ENCODE peak calls at places on chromosomes 6 and 20, in ten cellular contexts. One of them, this sample, is unnamed.
A peak's percentile ranks its signal among the peaks of the same experiment; 100 is the strongest.

GRCh38 chr20:23094927-23095326 is 8.8 kb upstream of the CD93 start:
- DNase-seq in AG04450: no peak
- DNase-seq in right lobe of liver: no peak
- DNase-seq in psoas muscle: no peak
- DNase-seq in transverse colon: no peak
- DNase-seq in adrenal gland: no peak
- DNase-seq in thyroid gland: no peak
- DNase-seq in neural progenitor cell: no peak
- DNase-seq in CD4-positive, alpha-beta T cell: no peak
- DNase-seq in esophagus squamous epithelium: no peak
- DNase-seq in this sample: peak; percentile 30

GRCh38 chr6:142462260-142462659 is 160.5 kb downstream of the ADGRG6 start:
- DNase-seq in AG04450: no peak
- DNase-seq in right lobe of liver: no peak
- DNase-seq in psoas muscle: no peak
- DNase-seq in transverse colon: no peak
- DNase-seq in adrenal gland: no peak
- DNase-seq in thyroid gland: no peak
- DNase-seq in neural progenitor cell: no peak
- DNase-seq in CD4-positive, alpha-beta T cell: no peak
- DNase-seq in esophagus squamous epithelium: no peak
- DNase-seq in this sample: no peak

GRCh38 chr6:43200541-43200940 is 18.5 kb downstream of the CUL9 start:
- DNase-seq in AG04450: no peak
- DNase-seq in right lobe of liver: no peak
- DNase-seq in psoas muscle: no peak
- DNase-seq in transverse colon: no peak
- DNase-seq in adrenal gland: no peak
- DNase-seq in thyroid gland: no peak
- DNase-seq in neural progenitor cell: no peak
- DNase-seq in CD4-positive, alpha-beta T cell: no peak
- DNase-seq in esophagus squamous epithelium: no peak
- DNase-seq in this sample: no peak

GRCh38 chr6:30774701-30775100 is 30.4 kb upstream of the IER3 start:
- DNase-seq in AG04450: no peak
- DNase-seq in right lobe of liver: no peak
- DNase-seq in psoas muscle: peak; percentile 66
- DNase-seq in transverse colon: no peak
- DNase-seq in adrenal gland: no peak
- DNase-seq in thyroid gland: no peak
- DNase-seq in neural progenitor cell: no peak
- DNase-seq in CD4-positive, alpha-beta T cell: no peak
- DNase-seq in esophagus squamous epithelium: no peak
- DNase-seq in this sample: no peak

GRCh38 chr20:62636446-62636845 is 5.9 kb upstream of the SLCO4A1 start:
- DNase-seq in AG04450: no peak
- DNase-seq in right lobe of liver: no peak
- DNase-seq in psoas muscle: no peak
- DNase-seq in transverse colon: no peak
- DNase-seq in adrenal gland: no peak
- DNase-seq in thyroid gland: no peak
- DNase-seq in neural progenitor cell: no peak
- DNase-seq in CD4-positive, alpha-beta T cell: no peak
- DNase-seq in esophagus squamous epithelium: no peak
- DNase-seq in this sample: no peak

GRCh38 chr6:3265671-3266070 is 6.9 kb downstream of the PSMG4 start:
- DNase-seq in AG04450: no peak
- DNase-seq in right lobe of liver: no peak
- DNase-seq in psoas muscle: no peak
- DNase-seq in transverse colon: no peak
- DNase-seq in adrenal gland: no peak
- DNase-seq in thyroid gland: no peak
- DNase-seq in neural progenitor cell: no peak
- DNase-seq in CD4-positive, alpha-beta T cell: no peak
- DNase-seq in esophagus squamous epithelium: no peak
- DNase-seq in this sample: no peak

GRCh38 chr6:104943781-104944180 is 13.1 kb upstream of the LIN28B start:
- DNase-seq in AG04450: no peak
- DNase-seq in right lobe of liver: no peak
- DNase-seq in psoas muscle: no peak
- DNase-seq in transverse colon: no peak
- DNase-seq in adrenal gland: no peak
- DNase-seq in thyroid gland: no peak
- DNase-seq in neural progenitor cell: peak; percentile 71
- DNase-seq in CD4-positive, alpha-beta T cell: no peak
- DNase-seq in esophagus squamous epithelium: no peak
- DNase-seq in this sample: peak; percentile 35

GRCh38 chr20:38091447-38092216 is 58.1 kb downstream of the RPRD1B start:
- DNase-seq in AG04450: no peak
- DNase-seq in right lobe of liver: no peak
- DNase-seq in psoas muscle: no peak
- DNase-seq in transverse colon: peak; percentile 26
- DNase-seq in adrenal gland: no peak
- DNase-seq in thyroid gland: no peak
- DNase-seq in neural progenitor cell: no peak
- DNase-seq in CD4-positive, alpha-beta T cell: no peak
- DNase-seq in esophagus squamous epithelium: no peak
- DNase-seq in this sample: no peak

GRCh38 chr20:58597021-58597940 is 53.8 kb upstream of the STX16 start:
- DNase-seq in AG04450: no peak
- DNase-seq in right lobe of liver: no peak
- DNase-seq in psoas muscle: peak; percentile 64
- DNase-seq in transverse colon: peak; percentile 28
- DNase-seq in adrenal gland: no peak
- DNase-seq in thyroid gland: no peak
- DNase-seq in neural progenitor cell: peak; percentile 67
- DNase-seq in CD4-positive, alpha-beta T cell: no peak
- DNase-seq in esophagus squamous epithelium: no peak
- DNase-seq in this sample: no peak

GRCh38 chr6:135604035-135604865 is 106.7 kb upstream of the AHI1 start:
- DNase-seq in AG04450: no peak
- DNase-seq in right lobe of liver: no peak
- DNase-seq in psoas muscle: no peak
- DNase-seq in transverse colon: no peak
- DNase-seq in adrenal gland: no peak
- DNase-seq in thyroid gland: no peak
- DNase-seq in neural progenitor cell: no peak
- DNase-seq in CD4-positive, alpha-beta T cell: no peak
- DNase-seq in esophagus squamous epithelium: no peak
- DNase-seq in this sample: no peak

GRCh38 chr6:122154912-122155516 is 244.4 kb upstream of the HSF2 start:
- DNase-seq in AG04450: no peak
- DNase-seq in right lobe of liver: no peak
- DNase-seq in psoas muscle: no peak
- DNase-seq in transverse colon: no peak
- DNase-seq in adrenal gland: peak; percentile 24
- DNase-seq in thyroid gland: peak; percentile 28
- DNase-seq in neural progenitor cell: no peak
- DNase-seq in CD4-positive, alpha-beta T cell: no peak
- DNase-seq in esophagus squamous epithelium: no peak
- DNase-seq in this sample: no peak

GRCh38 chr6:129440691-129441090 is 269.3 kb downstream of the ARHGAP18 start:
- DNase-seq in AG04450: no peak
- DNase-seq in right lobe of liver: no peak
- DNase-seq in psoas muscle: no peak
- DNase-seq in transverse colon: no peak
- DNase-seq in adrenal gland: no peak
- DNase-seq in thyroid gland: no peak
- DNase-seq in neural progenitor cell: peak; percentile 81
- DNase-seq in CD4-positive, alpha-beta T cell: no peak
- DNase-seq in esophagus squamous epithelium: no peak
- DNase-seq in this sample: no peak

GRCh38 chr20:56778765-56779195 is 149.7 kb downstream of the TFAP2C start:
- DNase-seq in AG04450: no peak
- DNase-seq in right lobe of liver: peak; percentile 54
- DNase-seq in psoas muscle: no peak
- DNase-seq in transverse colon: no peak
- DNase-seq in adrenal gland: peak; percentile 51
- DNase-seq in thyroid gland: peak; percentile 81
- DNase-seq in neural progenitor cell: peak; percentile 37
- DNase-seq in CD4-positive, alpha-beta T cell: peak; percentile 8
- DNase-seq in esophagus squamous epithelium: no peak
- DNase-seq in this sample: no peak

GRCh38 chr20:35771367-35771688 is 487 bp upstream of the PHF20 start:
- DNase-seq in AG04450: no peak
- DNase-seq in right lobe of liver: no peak
- DNase-seq in psoas muscle: no peak
- DNase-seq in transverse colon: no peak
- DNase-seq in adrenal gland: no peak
- DNase-seq in thyroid gland: no peak
- DNase-seq in neural progenitor cell: no peak
- DNase-seq in CD4-positive, alpha-beta T cell: no peak
- DNase-seq in esophagus squamous epithelium: no peak
- DNase-seq in this sample: no peak

GRCh38 chr6:93822434-93823265 is 403.3 kb upstream of the EPHA7 start:
- DNase-seq in AG04450: no peak
- DNase-seq in right lobe of liver: no peak
- DNase-seq in psoas muscle: no peak
- DNase-seq in transverse colon: no peak
- DNase-seq in adrenal gland: no peak
- DNase-seq in thyroid gland: no peak
- DNase-seq in neural progenitor cell: no peak
- DNase-seq in CD4-positive, alpha-beta T cell: no peak
- DNase-seq in esophagus squamous epithelium: no peak
- DNase-seq in this sample: no peak

GRCh38 chr6:16018626-16019025 is 110.3 kb upstream of the MYLIP start:
- DNase-seq in AG04450: no peak
- DNase-seq in right lobe of liver: no peak
- DNase-seq in psoas muscle: no peak
- DNase-seq in transverse colon: no peak
- DNase-seq in adrenal gland: no peak
- DNase-seq in thyroid gland: no peak
- DNase-seq in neural progenitor cell: no peak
- DNase-seq in CD4-positive, alpha-beta T cell: no peak
- DNase-seq in esophagus squamous epithelium: no peak
- DNase-seq in this sample: no peak

GRCh38 chr6:70700922-70701876 is 33.5 kb downstream of the SMAP1 start:
- DNase-seq in AG04450: no peak
- DNase-seq in right lobe of liver: peak; percentile 65
- DNase-seq in psoas muscle: no peak
- DNase-seq in transverse colon: no peak
- DNase-seq in adrenal gland: peak; percentile 20
- DNase-seq in thyroid gland: peak; percentile 86
- DNase-seq in neural progenitor cell: no peak
- DNase-seq in CD4-positive, alpha-beta T cell: no peak
- DNase-seq in esophagus squamous epithelium: no peak
- DNase-seq in this sample: no peak

DNA sequence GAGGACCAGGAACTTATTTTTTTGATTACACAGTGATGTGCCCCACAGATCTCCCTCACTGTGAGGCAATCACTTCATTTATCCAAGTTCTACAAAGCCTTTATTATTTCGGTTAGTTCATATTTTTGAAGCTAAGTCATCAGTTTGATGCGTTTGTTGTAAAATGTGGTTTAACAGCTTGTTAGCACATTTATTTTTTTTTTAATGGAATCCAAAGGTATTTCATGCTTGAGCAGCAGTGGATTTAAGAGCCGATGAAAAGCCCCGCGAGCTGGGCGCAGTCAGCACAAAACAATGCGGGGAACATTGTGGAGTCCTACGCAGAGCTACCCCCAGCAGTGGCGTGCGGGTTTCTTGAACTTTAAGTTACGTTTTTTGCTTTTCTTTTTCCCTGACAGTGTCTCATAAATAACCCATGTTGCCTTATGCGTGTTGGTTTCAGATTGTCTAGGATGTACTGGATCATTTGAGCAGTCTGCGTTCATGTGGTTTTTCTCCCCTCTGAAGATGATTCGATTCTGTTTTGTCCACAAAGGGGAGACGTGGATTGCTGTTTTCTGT is 233.6 kb upstream of the BMP2 start:
- DNase-seq in AG04450: peak; percentile 80
- DNase-seq in right lobe of liver: no peak
- DNase-seq in psoas muscle: no peak
- DNase-seq in transverse colon: no peak
- DNase-seq in adrenal gland: no peak
- DNase-seq in thyroid gland: peak; percentile 65
- DNase-seq in neural progenitor cell: peak; percentile 54
- DNase-seq in CD4-positive, alpha-beta T cell: no peak
- DNase-seq in esophagus squamous epithelium: no peak
- DNase-seq in this sample: peak; percentile 35
- TF ChIP-seq CTCF in AG04450: no peak
- TF ChIP-seq CTCF in right lobe of liver: no peak
- TF ChIP-seq CTCF in psoas muscle: no peak
- TF ChIP-seq CTCF in transverse colon: no peak
- TF ChIP-seq CTCF in adrenal gland: no peak
- TF ChIP-seq CTCF in thyroid gland: no peak
- TF ChIP-seq CTCF in neural progenitor cell: no peak
- TF ChIP-seq CTCF in CD4-positive, alpha-beta T cell: no peak
- TF ChIP-seq CTCF in esophagus squamous epithelium: no peak
- TF ChIP-seq CTCF in this sample: no peak

GRCh38 chr20:55142932-55143331 is 667.5 kb downstream of the DOK5 start:
- DNase-seq in AG04450: no peak
- DNase-seq in right lobe of liver: no peak
- DNase-seq in psoas muscle: no peak
- DNase-seq in transverse colon: no peak
- DNase-seq in adrenal gland: no peak
- DNase-seq in thyroid gland: no peak
- DNase-seq in neural progenitor cell: no peak
- DNase-seq in CD4-positive, alpha-beta T cell: no peak
- DNase-seq in esophagus squamous epithelium: no peak
- DNase-seq in this sample: no peak
- H3K9me3 ChIP-seq in AG04450: no peaks in the 10 kb centered on the region
- H3K9me3 ChIP-seq in right lobe of liver: no peaks in the 10 kb centered on the region
- H3K9me3 ChIP-seq in psoas muscle: no peaks in the 10 kb centered on the region
- H3K9me3 ChIP-seq in transverse colon: no peaks in the 10 kb centered on the region
- H3K9me3 ChIP-seq in adrenal gland: no peaks in the 10 kb centered on the region
- H3K9me3 ChIP-seq in thyroid gland: no peaks in the 10 kb centered on the region
- H3K9me3 ChIP-seq in neural progenitor cell: no peaks in the 10 kb centered on the region
- H3K9me3 ChIP-seq in CD4-positive, alpha-beta T cell: peaks cover 3% of the 10 kb centered on the region
- H3K9me3 ChIP-seq in esophagus squamous epithelium: no peaks in the 10 kb centered on the region
- H3K9me3 ChIP-seq in this sample: peaks cover 45% of the 10 kb centered on the region

DNA sequence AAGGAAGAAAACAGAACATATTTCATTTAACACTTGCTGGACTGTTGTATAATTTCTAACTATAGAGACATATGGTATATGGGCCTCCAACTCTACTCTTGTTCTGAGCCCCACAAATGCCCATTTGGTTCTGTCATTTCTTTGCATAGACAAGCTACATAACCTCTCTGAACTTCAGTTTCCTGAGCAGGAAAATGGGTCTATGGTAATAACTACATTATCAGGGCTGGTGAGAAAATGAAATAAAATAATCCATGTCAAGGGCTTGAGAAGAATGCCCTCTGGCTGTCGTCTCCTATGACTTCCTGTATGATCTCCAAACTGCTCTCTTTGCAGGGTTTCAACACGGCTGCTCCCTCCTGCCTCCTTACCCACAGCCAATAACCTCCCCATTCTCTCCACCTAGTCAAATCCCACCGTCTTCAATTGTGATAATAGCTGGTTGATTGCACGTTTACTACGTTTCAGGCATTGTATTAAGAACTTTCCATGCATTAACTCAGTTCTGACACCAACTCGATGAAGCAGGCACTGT is 12.0 kb downstream of the ZCCHC3 start:
- DNase-seq in AG04450: no peak
- DNase-seq in right lobe of liver: no peak
- DNase-seq in psoas muscle: no peak
- DNase-seq in transverse colon: no peak
- DNase-seq in adrenal gland: no peak
- DNase-seq in thyroid gland: no peak
- DNase-seq in neural progenitor cell: no peak
- DNase-seq in CD4-positive, alpha-beta T cell: no peak
- DNase-seq in esophagus squamous epithelium: no peak
- DNase-seq in this sample: no peak
- TF ChIP-seq CTCF in AG04450: no peak
- TF ChIP-seq CTCF in right lobe of liver: no peak
- TF ChIP-seq CTCF in psoas muscle: no peak
- TF ChIP-seq CTCF in transverse colon: no peak
- TF ChIP-seq CTCF in adrenal gland: no peak
- TF ChIP-seq CTCF in thyroid gland: no peak
- TF ChIP-seq CTCF in neural progenitor cell: no peak
- TF ChIP-seq CTCF in CD4-positive, alpha-beta T cell: no peak
- TF ChIP-seq CTCF in esophagus squamous epithelium: no peak
- TF ChIP-seq CTCF in this sample: no peak

GRCh38 chr6:169415179-169415578 is 161.5 kb upstream of the THBS2 start:
- DNase-seq in AG04450: no peak
- DNase-seq in right lobe of liver: no peak
- DNase-seq in psoas muscle: no peak
- DNase-seq in transverse colon: no peak
- DNase-seq in adrenal gland: no peak
- DNase-seq in thyroid gland: no peak
- DNase-seq in neural progenitor cell: peak; percentile 22
- DNase-seq in CD4-positive, alpha-beta T cell: no peak
- DNase-seq in esophagus squamous epithelium: no peak
- DNase-seq in this sample: no peak
- H3K9me3 ChIP-seq in AG04450: no peaks in the 10 kb centered on the region
- H3K9me3 ChIP-seq in right lobe of liver: no peaks in the 10 kb centered on the region
- H3K9me3 ChIP-seq in psoas muscle: peaks cover 15% of the 10 kb centered on the region
- H3K9me3 ChIP-seq in transverse colon: peaks cover 16% of the 10 kb centered on the region
- H3K9me3 ChIP-seq in adrenal gland: no peaks in the 10 kb centered on the region
- H3K9me3 ChIP-seq in thyroid gland: no peaks in the 10 kb centered on the region
- H3K9me3 ChIP-seq in neural progenitor cell: peaks cover 17% of the 10 kb centered on the region
- H3K9me3 ChIP-seq in CD4-positive, alpha-beta T cell: peaks cover 15% of the 10 kb centered on the region
- H3K9me3 ChIP-seq in esophagus squamous epithelium: no peaks in the 10 kb centered on the region
- H3K9me3 ChIP-seq in this sample: peaks cover 6% of the 10 kb centered on the region

This sample was measured in PC-3.